ENCODE peak calls at places on chromosomes 11 and 22, in eight cellular contexts. Q is AML-193, S is pons, W is endothelial cell, C is left lobe of liver, N is KG1, U is NCI-H1417, F is anterior cingulate cortex. E is an unnamed sample.

GRCh38 chr11:61908730-61909622 is 8.4 kb downstream of the RAB3IL1 start:
- DNase-seq in Q (no peak), S (peak; percentile 38), W (no peak), C (no peak), N (no peak), U (no peak), F (no peak), E (no peak)

GRCh38 chr11:19903620-19904069 is 191.0 kb downstream of the NAV2 start:
- DNase-seq in Q (peak; percentile 47), S (peak; percentile 80), W (peak; percentile 85), C (peak; percentile 63), N (peak; percentile 31), U (peak; percentile 89), F (peak; percentile 65), E (no peak)

GRCh38 chr11:3905080-3905953 is 49.9 kb downstream of the STIM1 start:
- DNase-seq in Q (peak; percentile 85), S (no peak), W (no peak), C (no peak), N (no peak), U (no peak), F (no peak), E (peak; percentile 53)

GRCh38 chr11:25876456-25876965 is 455.4 kb upstream of the ANO3 start:
- DNase-seq in Q (no peak), S (no peak), W (no peak), C (no peak), N (no peak), U (no peak), F (no peak), E (no peak)

GRCh38 chr11:6855971-6856542 is 6.8 kb upstream of the OR10A2 start:
- DNase-seq in Q (no peak), S (peak; percentile 8), W (no peak), C (no peak), N (no peak), U (no peak), F (no peak), E (no peak)

GRCh38 chr11:67022341-67022933 is 497 bp upstream of the SYT12 start:
- DNase-seq in Q (no peak), S (no peak), W (no peak), C (peak; percentile 70), N (no peak), U (no peak), F (peak; percentile 18), E (no peak)

GRCh38 chr11:62427630-62428233 is 8.9 kb downstream of the SCGB1A1 start:
- DNase-seq in Q (peak; percentile 2), S (no peak), W (no peak), C (no peak), N (no peak), U (no peak), F (no peak), E (no peak)

GRCh38 chr11:28529046-28529445 is 420.9 kb downstream of the METTL15 start:
- DNase-seq in Q (no peak), S (no peak), W (no peak), C (no peak), N (no peak), U (no peak), F (no peak), E (no peak)

GRCh38 chr22:26174280-26174679 is 5.0 kb downstream of the SEZ6L start:
- DNase-seq in Q (no peak), S (peak; percentile 65), W (peak; percentile 47), C (no peak), N (no peak), U (peak; percentile 25), F (no peak), E (no peak)

GRCh38 chr22:37601540-37602442 is 6.8 kb upstream of the GGA1 start:
- DNase-seq in Q (peak; percentile 20), S (no peak), W (no peak), C (peak; percentile 80), N (no peak), U (no peak), F (no peak), E (no peak)

GRCh38 chr22:38727123-38727522 is 21.4 kb downstream of the GTPBP1 start:
- DNase-seq in Q (no peak), S (no peak), W (no peak), C (no peak), N (no peak), U (no peak), F (no peak), E (no peak)

GRCh38 chr22:25193548-25193947 is 6.1 kb upstream of the CRYBB3 start:
- DNase-seq in Q (no peak), S (no peak), W (no peak), C (no peak), N (no peak), U (no peak), F (no peak), E (no peak)

GRCh38 chr11:61974766-61975631 is 7.6 kb upstream of the FTH1 start:
- DNase-seq in Q (no peak), S (no peak), W (no peak), C (peak; percentile 92), N (no peak), U (no peak), F (no peak), E (no peak)

GRCh38 chr11:106327134-106327533 is 249.7 kb downstream of the AASDHPPT start:
- DNase-seq in Q (no peak), S (no peak), W (no peak), C (no peak), N (no peak), U (no peak), F (no peak), E (no peak)

GRCh38 chr11:22151795-22152194 is 41.1 kb upstream of the ANO5 start:
- DNase-seq in Q (no peak), S (no peak), W (no peak), C (no peak), N (no peak), U (no peak), F (no peak), E (no peak)

GRCh38 chr11:70778828-70779365 is 380.6 kb downstream of the CTTN start:
- DNase-seq in Q (no peak), S (no peak), W (no peak), C (no peak), N (no peak), U (peak; percentile 79), F (no peak), E (no peak)

GRCh38 chr11:126172596-126173038 is 38.8 kb downstream of the RPUSD4 start:
- DNase-seq in Q (peak; percentile 76), S (no peak), W (no peak), C (peak; percentile 84), N (no peak), U (no peak), F (no peak), E (no peak)

GRCh38 chr22:17107547-17107810 is 13.7 kb downstream of the TMEM121B start:
- DNase-seq in Q (no peak), S (no peak), W (no peak), C (no peak), N (no peak), U (no peak), F (no peak), E (no peak)

GRCh38 chr11:38927993-38928392 is 2330.0 kb upstream of the RAG2 start:
- DNase-seq in Q (no peak), S (no peak), W (no peak), C (no peak), N (no peak), U (no peak), F (no peak), E (no peak)

GRCh38 chr11:94876222-94876621 is 97.1 kb downstream of the CWC15 start:
- DNase-seq in Q (no peak), S (no peak), W (no peak), C (no peak), N (no peak), U (no peak), F (no peak), E (no peak)

GRCh38 chr11:122114976-122115375 is 1.0 kb downstream of the BLID start:
- DNase-seq in Q (no peak), S (no peak), W (no peak), C (no peak), N (no peak), U (no peak), F (no peak), E (no peak)

GRCh38 chr11:46279393-46280099 is 2.1 kb downstream of the CREB3L1 start:
- DNase-seq in Q (no peak), S (peak; percentile 65), W (peak; percentile 38), C (no peak), N (no peak), U (no peak), F (peak; percentile 30), E (no peak)

GRCh38 chr22:37502342-37503182 is 16.4 kb upstream of the MFNG start:
- DNase-seq in Q (no peak), S (no peak), W (no peak), C (peak; percentile 95), N (no peak), U (no peak), F (no peak), E (no peak)

GRCh38 chr11:15629690-15630321 is 515.1 kb downstream of the INSC start:
- DNase-seq in Q (peak; percentile 54), S (no peak), W (peak; percentile 56), C (peak; percentile 59), N (no peak), U (peak; percentile 43), F (no peak), E (no peak)

GRCh38 chr11:56172256-56172835 is 4.1 kb upstream of the OR5J2 start:
- DNase-seq in Q (no peak), S (peak; percentile 15), W (no peak), C (no peak), N (no peak), U (no peak), F (no peak), E (no peak)

GRCh38 chr11:112961751-112962747 is 829 bp downstream of the NCAM1 start:
- DNase-seq in Q (peak; percentile 51), S (no peak), W (peak; percentile 48), C (no peak), N (peak; percentile 24), U (peak; percentile 66), F (peak; percentile 31), E (peak; percentile 5)

GRCh38 chr11:75558939-75559843 is 2.9 kb upstream of the SERPINH1 start:
- DNase-seq in Q (no peak), S (no peak), W (peak; percentile 42), C (no peak), N (no peak), U (no peak), F (no peak), E (no peak)

GRCh38 chr11:68828155-68828931 is 13.4 kb downstream of the CPT1A start:
- DNase-seq in Q (peak; percentile 83), S (no peak), W (no peak), C (no peak), N (peak; percentile 85), U (no peak), F (peak; percentile 40), E (no peak)

GRCh38 chr11:127017482-127017881 is 16.9 kb upstream of the KIRREL3 start:
- DNase-seq in Q (no peak), S (no peak), W (peak; percentile 45), C (no peak), N (no peak), U (no peak), F (no peak), E (no peak)

GRCh38 chr22:31150615-31151014 is 9.4 kb upstream of the RNF185 start:
- DNase-seq in Q (no peak), S (no peak), W (no peak), C (no peak), N (no peak), U (no peak), F (no peak), E (no peak)

GRCh38 chr11:29676993-29677392 is 339.8 kb downstream of the KCNA4 start:
- DNase-seq in Q (no peak), S (no peak), W (no peak), C (no peak), N (no peak), U (no peak), F (no peak), E (no peak)

GRCh38 chr11:40241524-40242037 is 1217.9 kb downstream of the LRRC4C start:
- DNase-seq in Q (no peak), S (peak; percentile 38), W (no peak), C (no peak), N (no peak), U (no peak), F (no peak), E (no peak)

GRCh38 chr11:121634889-121635288 is 182.1 kb upstream of the SORL1-AS1 start:
- DNase-seq in Q (no peak), S (no peak), W (no peak), C (no peak), N (no peak), U (no peak), F (no peak), E (no peak)

GRCh38 chr11:93143186-93143585 is 54.6 kb downstream of the SLC36A4 start:
- DNase-seq in Q (no peak), S (no peak), W (no peak), C (no peak), N (no peak), U (no peak), F (no peak), E (no peak)